ENCODE peak calls at places on chromosomes 5 and 9, in five cellular contexts. Y, C, N, I and D are unnamed samples.

GRCh38 chr5:179720222-179720621 is 12.4 kb upstream of the MAML1 start:
- DNase-seq in Y (no peak), C (no peak), N (no peak), I (no peak), D (no peak)

GRCh38 chr5:154779105-154779504 is 23.9 kb downstream of the LARP1 start:
- DNase-seq in Y (peak), C (no peak), N (no peak), I (peak), D (no peak)

GRCh38 chr5:87116821-87117512 is 150.7 kb upstream of the RASA1 start:
- DNase-seq in Y (peak), C (no peak), N (no peak), I (no peak), D (no peak)

GRCh38 chr5:20335978-20336377 is 348.0 kb upstream of the CDH18 start:
- DNase-seq in Y (peak), C (peak), N (no peak), I (no peak), D (peak)

GRCh38 chr5:150486402-150487198 is 21.3 kb upstream of the NDST1 start:
- DNase-seq in Y (peak), C (peak), N (peak), I (peak), D (peak)

GRCh38 chr9:2214707-2215106 is 199.6 kb downstream of the SMARCA2 start:
- DNase-seq in Y (no peak), C (no peak), N (no peak), I (no peak), D (no peak)

GRCh38 chr5:179268399-179268952 is 76.8 kb downstream of the ADAMTS2 start:
- DNase-seq in Y (no peak), C (no peak), N (peak), I (no peak), D (no peak)

GRCh38 chr9:4743131-4743875 is 2.3 kb upstream of the AK3 start:
- DNase-seq in Y (no peak), C (peak), N (no peak), I (no peak), D (no peak)

GRCh38 chr9:132994410-132995120 is 16.1 kb downstream of the GFI1B start:
- DNase-seq in Y (peak), C (no peak), N (peak), I (peak), D (no peak)

GRCh38 chr5:146301666-146302065 is 37.0 kb upstream of the POU4F3 start:
- DNase-seq in Y (no peak), C (no peak), N (no peak), I (no peak), D (no peak)

GRCh38 chr5:65482727-65483473 is 1.2 kb upstream of the ADAMTS6 start:
- DNase-seq in Y (peak), C (no peak), N (no peak), I (peak), D (no peak)

GRCh38 chr9:3989915-3990314 is 310.0 kb downstream of the GLIS3 start:
- DNase-seq in Y (no peak), C (no peak), N (no peak), I (no peak), D (no peak)

GRCh38 chr5:141519605-141520288 is 30.9 kb downstream of the PCDHGC5 start:
- DNase-seq in Y (no peak), C (no peak), N (no peak), I (no peak), D (no peak)

GRCh38 chr5:38595149-38595725 is 38.8 kb upstream of the LIFR start:
- DNase-seq in Y (peak), C (no peak), N (no peak), I (no peak), D (no peak)

GRCh38 chr9:110050925-110051355 is 157.0 kb downstream of the C9orf152 start:
- DNase-seq in Y (peak), C (no peak), N (no peak), I (no peak), D (no peak)

GRCh38 chr9:116039312-116039711 is 114.3 kb upstream of the PAPPA start:
- DNase-seq in Y (no peak), C (no peak), N (no peak), I (no peak), D (no peak)

GRCh38 chr9:135676891-135677290 is 13.8 kb downstream of the LCN9 start:
- DNase-seq in Y (no peak), C (no peak), N (no peak), I (no peak), D (no peak)

GRCh38 chr5:78845487-78845886 is 139.6 kb downstream of the ARSB start:
- DNase-seq in Y (no peak), C (no peak), N (no peak), I (no peak), D (no peak)

GRCh38 chr9:116499986-116500871 is 186.9 kb upstream of the TRIM32 start:
- DNase-seq in Y (peak), C (no peak), N (no peak), I (peak), D (no peak)

GRCh38 chr9:36039121-36039520 is 2.4 kb downstream of the RECK start:
- DNase-seq in Y (no peak), C (no peak), N (no peak), I (no peak), D (no peak)

GRCh38 chr9:106697799-106698591 is 165.0 kb upstream of the ZNF462 start:
- DNase-seq in Y (no peak), C (peak), N (peak), I (peak), D (peak)

GRCh38 chr5:93078082-93079038 is 502.7 kb downstream of the NR2F1-AS1 start:
- DNase-seq in Y (peak), C (no peak), N (peak), I (peak), D (no peak)

GRCh38 chr5:140372971-140373487 is 13.0 kb downstream of the SLC4A9 start:
- DNase-seq in Y (peak), C (peak), N (peak), I (peak), D (peak)

GRCh38 chr5:32773944-32774343 is 62.8 kb downstream of the NPR3 start:
- DNase-seq in Y (no peak), C (no peak), N (no peak), I (no peak), D (no peak)

GRCh38 chr5:127959152-127959764 is 124.3 kb upstream of the SLC12A2 start:
- DNase-seq in Y (peak), C (no peak), N (peak), I (peak), D (no peak)

GRCh38 chr9:113164536-113165300 is 13.9 kb downstream of the SLC31A2 start:
- DNase-seq in Y (no peak), C (no peak), N (no peak), I (no peak), D (no peak)

GRCh38 chr9:70945301-70945700 is 176.1 kb downstream of the TRPM3 start:
- DNase-seq in Y (no peak), C (no peak), N (no peak), I (no peak), D (no peak)

GRCh38 chr9:23322392-23322791 is 503.6 kb downstream of the ELAVL2 start:
- DNase-seq in Y (peak), C (no peak), N (no peak), I (peak), D (no peak)

GRCh38 chr5:62168882-62169281 is 137.1 kb upstream of the KIF2A start:
- DNase-seq in Y (no peak), C (no peak), N (no peak), I (no peak), D (no peak)

GRCh38 chr9:73180373-73180772 is 28.7 kb downstream of the ANXA1 start:
- DNase-seq in Y (peak), C (no peak), N (no peak), I (peak), D (no peak)

GRCh38 chr5:156541582-156541981 is 214.6 kb downstream of the SGCD start:
- DNase-seq in Y (no peak), C (no peak), N (no peak), I (no peak), D (no peak)

GRCh38 chr9:92896037-92896436 is 18.2 kb upstream of the ZNF484 start:
- DNase-seq in Y (no peak), C (no peak), N (no peak), I (no peak), D (no peak)

GRCh38 chr5:113682497-113683136 is 169.1 kb downstream of the YTHDC2 start:
- DNase-seq in Y (peak), C (peak), N (no peak), I (no peak), D (no peak)
- TF ChIP-seq CTCF in Y (peak), C (no peak), N (no peak), I (peak), D (no peak)

DNA sequence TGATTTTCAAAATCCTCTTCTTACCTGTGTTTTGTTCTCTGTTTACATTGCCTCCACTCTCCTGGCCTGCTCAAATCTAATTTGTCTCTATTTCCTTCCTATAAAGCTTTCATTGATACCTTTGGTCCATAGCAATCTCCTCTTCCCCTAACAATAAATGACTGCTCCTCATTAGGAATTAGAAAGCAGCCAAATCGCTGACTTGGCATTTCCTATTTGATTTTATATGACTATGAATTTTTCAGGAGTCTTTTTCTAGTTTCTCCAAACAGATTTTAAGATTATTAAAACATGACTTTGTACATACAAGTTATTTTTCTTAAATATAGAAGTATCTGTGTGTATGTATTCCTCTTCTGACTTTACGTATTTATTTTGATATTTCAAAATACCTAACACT is 805.2 kb downstream of the TLE1 start:
- DNase-seq in Y (no peak), C (no peak), N (no peak), I (no peak), D (no peak)
- TF ChIP-seq CTCF in Y (no peak), C (no peak), N (no peak), I (no peak), D (no peak)

GRCh38 chr9:91008568-91008967 is 206.9 kb downstream of the SYK start:
- DNase-seq in Y (no peak), C (no peak), N (no peak), I (no peak), D (no peak)

GRCh38 chr9:91006046-91006445 is 204.4 kb downstream of the SYK start:
- DNase-seq in Y (peak), C (no peak), N (no peak), I (no peak), D (no peak)

GRCh38 chr9:91001146-91001611 is 199.6 kb downstream of the SYK start:
- DNase-seq in Y (peak), C (no peak), N (peak), I (no peak), D (no peak)

GRCh38 chr9:91004484-91004883 is 202.9 kb downstream of the SYK start:
- DNase-seq in Y (no peak), C (no peak), N (no peak), I (no peak), D (no peak)

GRCh38 chr9:91004992-91005391 is 203.4 kb downstream of the SYK start:
- DNase-seq in Y (no peak), C (no peak), N (no peak), I (no peak), D (no peak)
- TF ChIP-seq CTCF in Y (no peak), C (no peak), N (no peak), I (peak), D (no peak)

DNA sequence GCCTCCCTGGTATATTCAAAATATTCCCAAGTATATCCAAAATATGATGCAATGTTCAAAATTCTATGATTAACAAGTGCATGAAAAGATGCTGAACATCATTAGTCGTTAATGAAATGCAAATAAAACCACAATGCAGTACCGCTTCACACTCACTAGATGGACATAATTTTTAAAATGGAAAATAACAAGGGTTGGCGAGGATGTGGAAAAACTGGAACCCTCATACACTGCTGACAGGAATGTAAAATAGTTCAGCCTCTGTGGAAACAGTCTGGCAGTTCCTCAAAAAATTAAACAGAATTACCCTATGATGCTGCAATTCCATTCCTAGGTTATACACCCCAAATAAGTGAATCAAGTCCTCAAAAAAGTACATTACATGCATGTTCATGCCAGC is 36.1 kb upstream of the MYOT start:
- DNase-seq in Y (no peak), C (no peak), N (no peak), I (no peak), D (no peak)
- TF ChIP-seq CTCF in Y (no peak), C (no peak), N (no peak), I (no peak), D (no peak)

GRCh38 chr9:126198854-126199253 is 127.8 kb upstream of the MVB12B start:
- DNase-seq in Y (no peak), C (no peak), N (no peak), I (no peak), D (no peak)
- TF ChIP-seq CTCF in Y (no peak), C (no peak), N (no peak), I (no peak), D (no peak)